ENCODE peak calls at places on chromosome 10, in eight cellular contexts. X, P, H, J, D, Z, O and K are unnamed samples.

GRCh38 chr10:23063387-23064287 is 31.7 kb upstream of the MSRB2 start:
- DNase-seq in J (no peak), O (peak), D (no peak), P (no peak), H (no peak), X (no peak), Z (no peak), K (no peak)

GRCh38 chr10:132155723-132156381 is 30.9 kb upstream of the DPYSL4 start:
- DNase-seq in X (peak), O (no peak), P (no peak), Z (no peak), H (no peak), D (no peak), J (no peak), K (no peak)

GRCh38 chr10:70320751-70321150 is 36.9 kb upstream of the NPFFR1 start:
- DNase-seq in H (no peak), Z (no peak), O (no peak), D (no peak), P (no peak), J (no peak), X (no peak), K (no peak)

GRCh38 chr10:24813866-24814265 is 90.2 kb upstream of the ARHGAP21 start:
- DNase-seq in O (no peak), X (no peak), P (no peak), H (no peak), D (no peak), J (no peak), Z (no peak), K (no peak)

GRCh38 chr10:129161184-129161583 is 305.9 kb upstream of the MGMT start:
- DNase-seq in Z (no peak), P (peak), O (peak), X (no peak), J (no peak), H (no peak), D (no peak), K (no peak)

GRCh38 chr10:119283387-119283786 is 76.0 kb downstream of the GRK5 start:
- DNase-seq in Z (no peak), X (peak), P (no peak), O (no peak), J (peak), H (no peak), D (no peak), K (no peak)

GRCh38 chr10:13528138-13528874 is 508 bp downstream of the BEND7 start:
- DNase-seq in Z (no peak), O (no peak), X (peak), D (no peak), H (peak), J (peak), P (no peak), K (no peak)

GRCh38 chr10:88934900-88935672 is 17.5 kb downstream of the ACTA2 start:
- DNase-seq in O (peak), Z (peak), H (peak), J (peak), X (peak), P (peak), D (no peak), K (peak)

GRCh38 chr10:67079126-67079525 is 153.3 kb downstream of the LRRTM3 start:
- DNase-seq in X (no peak), P (no peak), J (no peak), Z (no peak), H (no peak), O (peak), D (no peak), K (no peak)

GRCh38 chr10:91328320-91328984 is 81.7 kb upstream of the HECTD2 start:
- DNase-seq in H (no peak), J (no peak), P (no peak), X (no peak), O (no peak), D (no peak), Z (no peak), K (no peak)

GRCh38 chr10:986137-986825 is 2.0 kb upstream of the GTPBP4 start:
- DNase-seq in X (no peak), O (no peak), D (no peak), Z (no peak), P (peak), J (no peak), H (no peak), K (no peak)
- H3K27ac ChIP-seq in X (no peak), O (peak), D (no peak), Z (no peak), P (no peak), J (no peak), H (no peak), K (no peak)

DNA sequence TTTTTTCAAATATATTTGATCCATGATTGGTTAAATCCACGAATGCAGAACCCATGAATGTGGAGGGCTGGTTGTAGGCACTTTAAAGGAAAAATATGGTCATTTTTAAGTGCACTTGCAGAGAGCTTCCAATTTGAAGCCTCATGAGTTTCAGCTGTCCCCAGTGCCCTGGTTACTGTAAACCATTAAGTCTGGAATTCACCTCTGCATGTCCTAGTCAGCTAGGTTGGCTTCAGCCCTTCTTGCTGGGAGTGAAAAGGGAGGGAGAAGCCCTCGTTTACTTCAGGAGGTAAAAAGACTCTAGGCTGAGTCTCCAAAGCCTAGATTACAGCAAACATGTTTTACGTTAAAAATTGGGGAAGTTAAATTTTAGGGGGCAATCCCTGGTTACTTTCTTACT is 156.5 kb downstream of the PRKG1 start:
- DNase-seq in O (no peak), X (no peak), Z (no peak), H (no peak), P (no peak), D (no peak), J (no peak), K (no peak)
- H3K27ac ChIP-seq in O (no peak), X (no peak), Z (no peak), H (no peak), P (no peak), D (peak), J (no peak), K (no peak)

DNA sequence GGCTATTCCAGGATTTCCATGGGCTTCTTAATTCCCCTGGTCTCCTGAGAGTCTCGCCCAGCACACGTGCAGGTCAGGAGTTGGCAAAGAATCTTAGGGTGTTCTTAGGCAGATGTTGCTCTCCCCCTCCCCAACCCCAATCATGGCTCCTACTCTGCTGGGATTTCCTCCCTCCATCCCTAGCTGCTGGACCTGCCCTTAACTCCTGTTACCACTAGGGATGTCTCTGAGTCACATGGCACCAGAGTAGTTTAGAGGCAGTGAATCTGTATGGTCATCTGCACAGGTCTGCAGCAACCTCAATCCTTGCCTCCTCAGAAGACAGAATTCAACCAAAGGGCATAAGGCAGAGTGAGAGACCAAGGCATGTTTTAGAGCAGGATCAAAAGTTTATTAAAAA is 51.8 kb upstream of the CHST3 start:
- DNase-seq in Z (no peak), D (no peak), J (no peak), X (no peak), H (no peak), P (no peak), O (no peak), K (no peak)
- H3K27ac ChIP-seq in Z (no peak), D (no peak), J (no peak), X (no peak), H (no peak), P (no peak), O (no peak), K (no peak)

GRCh38 chr10:45379891-45380540 is 6.0 kb downstream of the ALOX5 start:
- DNase-seq in O (no peak), P (no peak), Z (no peak), J (peak), H (no peak), D (peak), X (peak), K (no peak)

GRCh38 chr10:45379303-45379726 is 5.3 kb downstream of the ALOX5 start:
- DNase-seq in H (no peak), O (no peak), P (no peak), D (no peak), X (peak), Z (no peak), J (no peak), K (no peak)

GRCh38 chr10:45377321-45377720 is 3.3 kb downstream of the ALOX5 start:
- DNase-seq in X (no peak), Z (no peak), D (no peak), P (no peak), O (no peak), H (no peak), J (no peak), K (no peak)

GRCh38 chr10:45377858-45378257 is 3.8 kb downstream of the ALOX5 start:
- DNase-seq in H (no peak), P (no peak), Z (no peak), O (no peak), D (no peak), J (no peak), X (peak), K (no peak)

DNA sequence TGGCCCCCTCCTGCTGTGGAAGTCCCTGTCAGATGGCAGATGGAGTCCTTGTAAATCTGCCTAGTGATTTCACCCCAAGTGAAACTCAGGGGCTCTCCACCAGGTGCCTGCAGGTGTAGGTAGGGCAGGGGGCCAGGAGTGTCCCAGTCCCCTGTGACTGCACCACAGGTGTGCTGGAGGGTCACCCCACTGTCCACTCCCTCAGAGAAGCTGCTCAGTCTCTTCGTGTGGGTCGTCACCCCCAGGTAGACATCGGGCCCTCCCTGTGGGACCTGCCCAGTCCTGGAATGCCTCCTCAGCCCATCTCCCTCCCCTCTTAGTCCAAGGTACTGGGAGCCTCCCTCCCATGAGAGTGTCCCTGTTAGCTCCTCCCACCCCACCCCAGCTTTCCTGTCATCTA is 4.8 kb downstream of the ALOX5 start:
- DNase-seq in X (peak), J (no peak), D (no peak), P (peak), Z (no peak), O (no peak), H (peak), K (no peak)
- H3K27ac ChIP-seq in X (peak), J (peak), D (no peak), P (no peak), Z (no peak), O (no peak), H (no peak), K (no peak)

GRCh38 chr10:86756511-86757109 is at the start of gene BMPR1A:
- DNase-seq in J (peak), X (no peak), D (no peak), Z (no peak), O (peak), P (peak), H (peak), K (no peak)
- H3K27ac ChIP-seq in J (peak), X (peak), D (peak), Z (peak), O (peak), P (peak), H (peak), K (peak)

DNA sequence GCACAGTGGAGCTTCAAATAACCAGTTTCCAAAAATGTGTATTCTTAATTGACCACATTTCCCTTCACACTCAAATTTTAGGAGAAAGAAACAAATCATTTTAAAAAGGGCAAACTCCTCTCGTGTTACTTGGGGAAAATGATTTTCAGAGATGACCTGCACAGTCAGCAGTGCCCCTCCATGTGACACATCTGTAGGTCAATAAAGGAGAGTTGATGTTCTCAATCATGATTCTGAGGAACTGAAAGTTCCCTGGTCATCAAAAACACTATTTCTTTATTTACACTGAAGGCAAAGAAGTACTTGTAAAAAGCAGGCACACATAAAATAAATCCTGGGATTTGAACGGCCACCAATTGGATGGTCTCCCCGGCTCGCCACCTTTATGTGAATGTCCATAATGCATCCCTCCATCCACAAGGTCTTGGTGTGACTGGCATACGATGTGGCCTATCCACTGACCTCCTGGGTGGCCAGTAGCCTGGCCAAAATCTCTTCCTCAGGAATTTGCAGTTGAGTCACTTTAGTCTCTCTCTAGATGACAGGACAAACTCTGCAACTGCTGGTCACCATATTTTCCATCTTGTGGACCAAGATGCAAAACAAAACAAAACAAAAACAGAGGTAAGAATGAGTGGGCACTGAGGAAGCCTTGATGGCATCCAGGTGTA is 39.0 kb downstream of the CDK1 start:
- DNase-seq in X (no peak), H (no peak), Z (no peak), D (no peak), P (no peak), O (no peak), J (peak), K (no peak)
- H3K27ac ChIP-seq in X (peak), H (no peak), Z (no peak), D (peak), P (no peak), O (no peak), J (peak), K (no peak)

GRCh38 chr10:60200682-60201053 is 189.0 kb downstream of the ANK3 start:
- DNase-seq in O (no peak), Z (no peak), P (no peak), J (no peak), D (no peak), H (no peak), X (no peak), K (no peak)
- H3K27ac ChIP-seq in O (no peak), Z (no peak), P (no peak), J (no peak), D (no peak), H (no peak), X (no peak), K (no peak)

GRCh38 chr10:77264527-77264926 is 373.1 kb downstream of the KCNMA1 start:
- DNase-seq in Z (no peak), J (no peak), O (no peak), P (no peak), D (no peak), X (no peak), H (no peak), K (no peak)

GRCh38 chr10:77264107-77264506 is 373.5 kb downstream of the KCNMA1 start:
- DNase-seq in O (no peak), P (no peak), H (no peak), D (no peak), X (no peak), J (no peak), Z (no peak), K (no peak)

GRCh38 chr10:77267703-77268630 is 369.6 kb downstream of the KCNMA1 start:
- DNase-seq in J (no peak), O (no peak), D (no peak), H (no peak), Z (no peak), X (no peak), P (no peak), K (no peak)

GRCh38 chr10:77268721-77269120 is 368.9 kb downstream of the KCNMA1 start:
- DNase-seq in J (no peak), P (no peak), X (no peak), D (no peak), H (no peak), O (no peak), Z (no peak), K (peak)

DNA sequence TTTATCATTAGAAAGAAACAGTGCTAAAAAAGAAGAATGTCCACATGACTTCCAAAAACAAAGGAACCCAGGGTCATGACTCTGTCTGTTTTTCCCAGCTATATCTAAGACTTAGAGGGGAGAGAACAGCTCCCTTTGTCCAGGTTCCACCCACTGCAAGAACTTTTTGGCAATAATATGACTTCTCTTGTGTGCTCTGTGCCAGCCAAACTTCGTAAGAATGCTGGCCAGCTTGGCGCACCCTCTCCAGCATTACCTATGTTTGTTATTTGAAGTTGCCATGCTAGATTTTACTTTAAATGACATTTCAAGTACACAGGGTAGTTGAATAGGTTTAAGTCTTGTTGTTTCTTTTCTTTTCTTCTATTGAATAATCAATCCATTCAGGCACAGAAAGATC is 371.4 kb downstream of the KCNMA1 start:
- DNase-seq in D (no peak), Z (no peak), P (no peak), H (no peak), X (no peak), O (no peak), J (no peak), K (no peak)
- H3K27ac ChIP-seq in D (peak), Z (no peak), P (no peak), H (no peak), X (no peak), O (no peak), J (no peak), K (no peak)

DNA sequence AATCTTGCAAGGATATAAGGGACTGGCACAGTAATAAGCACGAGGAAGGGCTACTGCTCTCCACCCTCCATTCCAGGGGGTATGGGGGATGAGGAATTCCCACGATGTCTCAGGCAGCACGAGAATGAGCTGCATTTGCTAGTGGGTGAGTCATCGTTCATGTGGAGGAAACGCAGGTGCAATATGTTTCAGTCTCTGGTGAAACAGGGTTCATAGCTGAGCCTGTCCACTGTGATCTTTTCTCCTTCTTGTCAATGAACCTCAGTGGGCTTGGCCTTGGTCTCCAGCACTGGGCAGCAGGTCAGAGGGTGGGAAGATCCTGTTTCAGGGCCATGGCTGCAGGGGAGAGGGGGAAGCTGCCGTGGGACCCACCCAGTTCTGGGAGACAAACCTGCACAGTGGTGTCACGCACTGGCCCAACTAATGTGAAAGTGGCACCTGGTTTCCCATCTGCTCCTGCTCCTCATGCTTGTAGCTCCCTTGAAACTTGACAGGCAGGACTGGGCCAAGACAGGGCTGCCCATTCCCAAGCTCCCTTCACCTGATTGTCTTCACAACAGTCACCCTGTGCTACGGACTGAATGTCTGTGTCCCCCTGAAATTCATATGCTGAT is 181.9 kb downstream of the USP6NL start:
- DNase-seq in J (no peak), H (no peak), Z (no peak), O (no peak), D (no peak), P (no peak), X (no peak), K (no peak)
- H3K27ac ChIP-seq in J (no peak), H (no peak), Z (no peak), O (no peak), D (no peak), P (no peak), X (no peak), K (no peak)